ENCODE peak calls at places on chromosomes 6 and 20, in nine cellular contexts. One of them, this sample, is unnamed.

GRCh38 chr6:45808917-45809316 is 206.7 kb downstream of the CLIC5 start:
- DNase-seq in HTR-8/SVneo: no peak
- DNase-seq in caudate nucleus: no peak
- DNase-seq in fibroblast of villous mesenchyme: no peak
- DNase-seq in RPMI7951: no peak
- DNase-seq in AG09319: no peak
- DNase-seq in brain microvascular endothelial cell: no peak
- DNase-seq in NCI-H1105 treated with DMSO at 0.1 percent for 48 hours: no peak
- DNase-seq in endothelial cell: no peak
- DNase-seq in this sample: no peak

GRCh38 chr6:27288136-27289044 is 23.7 kb downstream of the POM121L2 start:
- DNase-seq in AG09319: no peak
- DNase-seq in brain microvascular endothelial cell: no peak
- DNase-seq in caudate nucleus: no peak
- DNase-seq in NCI-H1105 treated with DMSO at 0.1 percent for 48 hours: peak; percentile 12
- DNase-seq in RPMI7951: no peak
- DNase-seq in HTR-8/SVneo: peak; percentile 53
- DNase-seq in fibroblast of villous mesenchyme: no peak
- DNase-seq in endothelial cell: peak; percentile 70
- DNase-seq in this sample: no peak

GRCh38 chr20:15643713-15644112 is 929.5 kb downstream of the KIF16B start:
- DNase-seq in endothelial cell: no peak
- DNase-seq in HTR-8/SVneo: no peak
- DNase-seq in RPMI7951: no peak
- DNase-seq in fibroblast of villous mesenchyme: peak; percentile 15
- DNase-seq in brain microvascular endothelial cell: no peak
- DNase-seq in NCI-H1105 treated with DMSO at 0.1 percent for 48 hours: no peak
- DNase-seq in caudate nucleus: no peak
- DNase-seq in AG09319: no peak
- DNase-seq in this sample: no peak

GRCh38 chr20:52312131-52312729 is 120.7 kb upstream of the ZFP64 start:
- DNase-seq in endothelial cell: peak; percentile 50
- DNase-seq in fibroblast of villous mesenchyme: peak; percentile 65
- DNase-seq in HTR-8/SVneo: peak; percentile 87
- DNase-seq in RPMI7951: peak; percentile 65
- DNase-seq in caudate nucleus: no peak
- DNase-seq in NCI-H1105 treated with DMSO at 0.1 percent for 48 hours: peak; percentile 78
- DNase-seq in AG09319: peak; percentile 5
- DNase-seq in brain microvascular endothelial cell: peak; percentile 37
- DNase-seq in this sample: peak; percentile 46

GRCh38 chr6:165082631-165083030 is 226.8 kb downstream of the C6orf118 start:
- DNase-seq in HTR-8/SVneo: no peak
- DNase-seq in endothelial cell: no peak
- DNase-seq in RPMI7951: no peak
- DNase-seq in AG09319: no peak
- DNase-seq in fibroblast of villous mesenchyme: no peak
- DNase-seq in caudate nucleus: no peak
- DNase-seq in NCI-H1105 treated with DMSO at 0.1 percent for 48 hours: no peak
- DNase-seq in brain microvascular endothelial cell: no peak
- DNase-seq in this sample: no peak

GRCh38 chr6:32224696-32225095 is 829 bp upstream of the NOTCH4 start:
- DNase-seq in fibroblast of villous mesenchyme: no peak
- DNase-seq in brain microvascular endothelial cell: no peak
- DNase-seq in AG09319: no peak
- DNase-seq in endothelial cell: no peak
- DNase-seq in HTR-8/SVneo: no peak
- DNase-seq in RPMI7951: no peak
- DNase-seq in NCI-H1105 treated with DMSO at 0.1 percent for 48 hours: no peak
- DNase-seq in caudate nucleus: no peak
- DNase-seq in this sample: no peak

GRCh38 chr6:153842491-153842890 is 196.5 kb upstream of the OPRM1 start:
- DNase-seq in caudate nucleus: no peak
- DNase-seq in NCI-H1105 treated with DMSO at 0.1 percent for 48 hours: no peak
- DNase-seq in AG09319: no peak
- DNase-seq in RPMI7951: no peak
- DNase-seq in fibroblast of villous mesenchyme: no peak
- DNase-seq in HTR-8/SVneo: no peak
- DNase-seq in brain microvascular endothelial cell: no peak
- DNase-seq in endothelial cell: no peak
- DNase-seq in this sample: no peak

GRCh38 chr6:9083108-9083507 is 647.8 kb upstream of the SLC35B3 start:
- DNase-seq in fibroblast of villous mesenchyme: no peak
- DNase-seq in endothelial cell: no peak
- DNase-seq in HTR-8/SVneo: no peak
- DNase-seq in RPMI7951: no peak
- DNase-seq in NCI-H1105 treated with DMSO at 0.1 percent for 48 hours: no peak
- DNase-seq in caudate nucleus: no peak
- DNase-seq in AG09319: no peak
- DNase-seq in brain microvascular endothelial cell: no peak
- DNase-seq in this sample: no peak

GRCh38 chr6:43809417-43810305 is 39.6 kb downstream of the VEGFA start:
- DNase-seq in AG09319: no peak
- DNase-seq in fibroblast of villous mesenchyme: peak; percentile 91
- DNase-seq in HTR-8/SVneo: no peak
- DNase-seq in brain microvascular endothelial cell: peak; percentile 85
- DNase-seq in caudate nucleus: no peak
- DNase-seq in NCI-H1105 treated with DMSO at 0.1 percent for 48 hours: no peak
- DNase-seq in RPMI7951: peak; percentile 79
- DNase-seq in endothelial cell: no peak
- DNase-seq in this sample: peak; percentile 14

GRCh38 chr6:10175330-10175729 is 239.5 kb downstream of the TFAP2A start:
- DNase-seq in brain microvascular endothelial cell: no peak
- DNase-seq in fibroblast of villous mesenchyme: no peak
- DNase-seq in HTR-8/SVneo: no peak
- DNase-seq in NCI-H1105 treated with DMSO at 0.1 percent for 48 hours: no peak
- DNase-seq in RPMI7951: no peak
- DNase-seq in caudate nucleus: no peak
- DNase-seq in AG09319: no peak
- DNase-seq in endothelial cell: no peak
- DNase-seq in this sample: no peak

GRCh38 chr20:41424025-41424424 is 57.4 kb upstream of the EMILIN3 start:
- DNase-seq in AG09319: no peak
- DNase-seq in NCI-H1105 treated with DMSO at 0.1 percent for 48 hours: no peak
- DNase-seq in fibroblast of villous mesenchyme: no peak
- DNase-seq in HTR-8/SVneo: no peak
- DNase-seq in brain microvascular endothelial cell: no peak
- DNase-seq in endothelial cell: no peak
- DNase-seq in caudate nucleus: no peak
- DNase-seq in RPMI7951: no peak
- DNase-seq in this sample: no peak

GRCh38 chr20:326645-327031 is 1.3 kb downstream of the SOX12 start:
- DNase-seq in RPMI7951: peak; percentile 49
- DNase-seq in caudate nucleus: no peak
- DNase-seq in fibroblast of villous mesenchyme: peak; percentile 18
- DNase-seq in endothelial cell: peak; percentile 57
- DNase-seq in brain microvascular endothelial cell: no peak
- DNase-seq in NCI-H1105 treated with DMSO at 0.1 percent for 48 hours: peak; percentile 30
- DNase-seq in AG09319: no peak
- DNase-seq in HTR-8/SVneo: no peak
- DNase-seq in this sample: peak; percentile 38

GRCh38 chr6:166630421-166630820 is 3.4 kb upstream of the RPS6KA2 start:
- DNase-seq in AG09319: no peak
- DNase-seq in HTR-8/SVneo: no peak
- DNase-seq in brain microvascular endothelial cell: no peak
- DNase-seq in caudate nucleus: no peak
- DNase-seq in RPMI7951: no peak
- DNase-seq in endothelial cell: no peak
- DNase-seq in fibroblast of villous mesenchyme: no peak
- DNase-seq in NCI-H1105 treated with DMSO at 0.1 percent for 48 hours: no peak
- DNase-seq in this sample: no peak

GRCh38 chr6:133503330-133503729 is 262.2 kb downstream of the EYA4 start:
- DNase-seq in brain microvascular endothelial cell: no peak
- DNase-seq in endothelial cell: no peak
- DNase-seq in RPMI7951: no peak
- DNase-seq in NCI-H1105 treated with DMSO at 0.1 percent for 48 hours: no peak
- DNase-seq in fibroblast of villous mesenchyme: peak; percentile 30
- DNase-seq in HTR-8/SVneo: no peak
- DNase-seq in caudate nucleus: no peak
- DNase-seq in AG09319: peak; percentile 30
- DNase-seq in this sample: no peak

GRCh38 chr6:142716097-142716496 is 228.9 kb downstream of the HIVEP2 start:
- DNase-seq in AG09319: no peak
- DNase-seq in endothelial cell: no peak
- DNase-seq in RPMI7951: no peak
- DNase-seq in fibroblast of villous mesenchyme: no peak
- DNase-seq in brain microvascular endothelial cell: no peak
- DNase-seq in caudate nucleus: no peak
- DNase-seq in HTR-8/SVneo: no peak
- DNase-seq in NCI-H1105 treated with DMSO at 0.1 percent for 48 hours: no peak
- DNase-seq in this sample: no peak

GRCh38 chr6:107132330-107132954 is 17.1 kb upstream of the BEND3 start:
- DNase-seq in brain microvascular endothelial cell: no peak
- DNase-seq in endothelial cell: peak; percentile 31
- DNase-seq in caudate nucleus: no peak
- DNase-seq in fibroblast of villous mesenchyme: peak; percentile 27
- DNase-seq in RPMI7951: peak; percentile 28
- DNase-seq in NCI-H1105 treated with DMSO at 0.1 percent for 48 hours: peak; percentile 53
- DNase-seq in AG09319: no peak
- DNase-seq in HTR-8/SVneo: no peak
- DNase-seq in this sample: no peak

GRCh38 chr6:1486387-1486786 is 97.0 kb downstream of the FOXF2 start:
- DNase-seq in fibroblast of villous mesenchyme: no peak
- DNase-seq in endothelial cell: no peak
- DNase-seq in HTR-8/SVneo: no peak
- DNase-seq in brain microvascular endothelial cell: no peak
- DNase-seq in caudate nucleus: no peak
- DNase-seq in NCI-H1105 treated with DMSO at 0.1 percent for 48 hours: no peak
- DNase-seq in RPMI7951: no peak
- DNase-seq in AG09319: no peak
- DNase-seq in this sample: no peak

GRCh38 chr20:44832724-44833123 is 22.4 kb upstream of the RIMS4 start:
- DNase-seq in AG09319: no peak
- DNase-seq in fibroblast of villous mesenchyme: no peak
- DNase-seq in endothelial cell: no peak
- DNase-seq in NCI-H1105 treated with DMSO at 0.1 percent for 48 hours: peak; percentile 6
- DNase-seq in RPMI7951: peak; percentile 27
- DNase-seq in caudate nucleus: no peak
- DNase-seq in brain microvascular endothelial cell: peak; percentile 42
- DNase-seq in HTR-8/SVneo: peak; percentile 59
- DNase-seq in this sample: no peak

GRCh38 chr20:4726710-4727391 is 5.1 kb downstream of the PRND start:
- DNase-seq in brain microvascular endothelial cell: peak; percentile 19
- DNase-seq in caudate nucleus: no peak
- DNase-seq in AG09319: peak; percentile 80
- DNase-seq in RPMI7951: peak; percentile 56
- DNase-seq in endothelial cell: no peak
- DNase-seq in fibroblast of villous mesenchyme: peak; percentile 82
- DNase-seq in NCI-H1105 treated with DMSO at 0.1 percent for 48 hours: no peak
- DNase-seq in HTR-8/SVneo: no peak
- DNase-seq in this sample: no peak